ENCODE peak calls at places on chromosomes 7 and 10, in four cellular contexts. One of them, this sample, is unnamed.

GRCh38 chr7:123652406-123652805 is 3.3 kb upstream of the LMOD2 start:
- DNase-seq in COR-L47: no peak
- DNase-seq in thoracic aorta: no peak
- DNase-seq in mucosa of gallbladder: no peak
- DNase-seq in this sample: no peak

GRCh38 chr10:42988517-42989395 is 88.1 kb upstream of the RET start:
- DNase-seq in mucosa of gallbladder: peak
- DNase-seq in thoracic aorta: no peak
- DNase-seq in COR-L47: no peak
- DNase-seq in this sample: peak

GRCh38 chr10:125157473-125157865 is 2.9 kb downstream of the CTBP2 start:
- DNase-seq in thoracic aorta: no peak
- DNase-seq in COR-L47: no peak
- DNase-seq in mucosa of gallbladder: no peak
- DNase-seq in this sample: peak

GRCh38 chr7:50206521-50207250 is 97.8 kb upstream of the IKZF1 start:
- DNase-seq in thoracic aorta: no peak
- DNase-seq in COR-L47: no peak
- DNase-seq in mucosa of gallbladder: no peak
- DNase-seq in this sample: no peak

GRCh38 chr10:24908793-24909423 is 43.5 kb downstream of the PRTFDC1 start:
- DNase-seq in thoracic aorta: no peak
- DNase-seq in COR-L47: no peak
- DNase-seq in mucosa of gallbladder: no peak
- DNase-seq in this sample: no peak

GRCh38 chr7:64371116-64371515 is 57.4 kb downstream of the ZNF736 start:
- DNase-seq in mucosa of gallbladder: no peak
- DNase-seq in COR-L47: no peak
- DNase-seq in thoracic aorta: no peak
- DNase-seq in this sample: no peak

GRCh38 chr10:43817368-43817767 is 168.7 kb upstream of the ZNF32 start:
- DNase-seq in mucosa of gallbladder: no peak
- DNase-seq in COR-L47: no peak
- DNase-seq in thoracic aorta: no peak
- DNase-seq in this sample: no peak

GRCh38 chr7:155763721-155764431 is 48.4 kb downstream of the SHH start:
- DNase-seq in thoracic aorta: no peak
- DNase-seq in COR-L47: no peak
- DNase-seq in mucosa of gallbladder: no peak
- DNase-seq in this sample: no peak

GRCh38 chr7:17144313-17144712 is 154.1 kb upstream of the AHR start:
- DNase-seq in COR-L47: no peak
- DNase-seq in thoracic aorta: no peak
- DNase-seq in mucosa of gallbladder: no peak
- DNase-seq in this sample: no peak

GRCh38 chr7:10100572-10100971 is 873.1 kb upstream of the PHF14 start:
- DNase-seq in COR-L47: no peak
- DNase-seq in thoracic aorta: no peak
- DNase-seq in mucosa of gallbladder: no peak
- DNase-seq in this sample: no peak

GRCh38 chr10:70518695-70519094 is 40.1 kb downstream of the PALD1 start:
- DNase-seq in mucosa of gallbladder: no peak
- DNase-seq in COR-L47: no peak
- DNase-seq in thoracic aorta: no peak
- DNase-seq in this sample: no peak

This sample was measured in testis.